ENCODE peak calls at places on chromosomes 13 and 19, in eight cellular contexts. One of them, this sample, is unnamed.

GRCh38 chr13:107742544-107742943 is 472.8 kb downstream of the LIG4 start:
- DNase-seq in EH: no peak
- DNase-seq in H9: no peak
- DNase-seq in frontal cortex: no peak
- DNase-seq in Kasumi-1: no peak
- DNase-seq in activated CD4-positive, alpha-beta T cell treated with anti-CD3 and anti-CD28 coated beads, Interleukin-2, amount 50 U/mL, for 1 hour: no peak
- DNase-seq in dermis microvascular lymphatic vessel endothelial cell: no peak
- DNase-seq in mammary epithelial cell: no peak
- DNase-seq in this sample: no peak

GRCh38 chr13:83702021-83702420 is 180.3 kb downstream of the SLITRK1 start:
- DNase-seq in EH: no peak
- DNase-seq in H9: no peak
- DNase-seq in frontal cortex: no peak
- DNase-seq in Kasumi-1: no peak
- DNase-seq in activated CD4-positive, alpha-beta T cell treated with anti-CD3 and anti-CD28 coated beads, Interleukin-2, amount 50 U/mL, for 1 hour: no peak
- DNase-seq in dermis microvascular lymphatic vessel endothelial cell: no peak
- DNase-seq in mammary epithelial cell: no peak
- DNase-seq in this sample: no peak

GRCh38 chr19:55553217-55554182 is 8.2 kb upstream of the SBK3 start:
- DNase-seq in EH: no peak
- DNase-seq in H9: no peak
- DNase-seq in frontal cortex: no peak
- DNase-seq in Kasumi-1: no peak
- DNase-seq in activated CD4-positive, alpha-beta T cell treated with anti-CD3 and anti-CD28 coated beads, Interleukin-2, amount 50 U/mL, for 1 hour: no peak
- DNase-seq in dermis microvascular lymphatic vessel endothelial cell: no peak
- DNase-seq in mammary epithelial cell: peak
- DNase-seq in this sample: no peak

GRCh38 chr13:29101404-29101803 is 281.3 kb downstream of the MTUS2 start:
- DNase-seq in EH: no peak
- DNase-seq in H9: no peak
- DNase-seq in frontal cortex: no peak
- DNase-seq in Kasumi-1: no peak
- DNase-seq in activated CD4-positive, alpha-beta T cell treated with anti-CD3 and anti-CD28 coated beads, Interleukin-2, amount 50 U/mL, for 1 hour: no peak
- DNase-seq in dermis microvascular lymphatic vessel endothelial cell: no peak
- DNase-seq in mammary epithelial cell: no peak
- DNase-seq in this sample: no peak

GRCh38 chr13:28071424-28071823 is 29.0 kb downstream of the FLT3 start:
- DNase-seq in EH: no peak
- DNase-seq in H9: no peak
- DNase-seq in frontal cortex: no peak
- DNase-seq in Kasumi-1: no peak
- DNase-seq in activated CD4-positive, alpha-beta T cell treated with anti-CD3 and anti-CD28 coated beads, Interleukin-2, amount 50 U/mL, for 1 hour: no peak
- DNase-seq in dermis microvascular lymphatic vessel endothelial cell: no peak
- DNase-seq in mammary epithelial cell: no peak
- DNase-seq in this sample: no peak

GRCh38 chr19:16076958-16077611 is 790 bp downstream of the TPM4 start:
- DNase-seq in EH: peak
- DNase-seq in H9: no peak
- DNase-seq in frontal cortex: peak
- DNase-seq in Kasumi-1: peak
- DNase-seq in activated CD4-positive, alpha-beta T cell treated with anti-CD3 and anti-CD28 coated beads, Interleukin-2, amount 50 U/mL, for 1 hour: no peak
- DNase-seq in dermis microvascular lymphatic vessel endothelial cell: peak
- DNase-seq in mammary epithelial cell: peak
- DNase-seq in this sample: peak

GRCh38 chr13:45220403-45220802 is 19.6 kb upstream of the KCTD4 start:
- DNase-seq in EH: no peak
- DNase-seq in H9: no peak
- DNase-seq in frontal cortex: no peak
- DNase-seq in Kasumi-1: no peak
- DNase-seq in activated CD4-positive, alpha-beta T cell treated with anti-CD3 and anti-CD28 coated beads, Interleukin-2, amount 50 U/mL, for 1 hour: no peak
- DNase-seq in dermis microvascular lymphatic vessel endothelial cell: no peak
- DNase-seq in mammary epithelial cell: no peak
- DNase-seq in this sample: no peak

GRCh38 chr13:107035778-107036177 is 467.8 kb upstream of the ARGLU1 start:
- DNase-seq in EH: peak
- DNase-seq in H9: no peak
- DNase-seq in frontal cortex: no peak
- DNase-seq in Kasumi-1: no peak
- DNase-seq in activated CD4-positive, alpha-beta T cell treated with anti-CD3 and anti-CD28 coated beads, Interleukin-2, amount 50 U/mL, for 1 hour: no peak
- DNase-seq in dermis microvascular lymphatic vessel endothelial cell: peak
- DNase-seq in mammary epithelial cell: no peak
- DNase-seq in this sample: no peak

GRCh38 chr19:17473041-17473440 is 2.7 kb downstream of the SLC27A1 start:
- DNase-seq in EH: peak
- DNase-seq in H9: no peak
- DNase-seq in frontal cortex: no peak
- DNase-seq in Kasumi-1: peak
- DNase-seq in activated CD4-positive, alpha-beta T cell treated with anti-CD3 and anti-CD28 coated beads, Interleukin-2, amount 50 U/mL, for 1 hour: no peak
- DNase-seq in dermis microvascular lymphatic vessel endothelial cell: peak
- DNase-seq in mammary epithelial cell: peak
- DNase-seq in this sample: no peak

GRCh38 chr19:16259385-16260159 is 61.9 kb downstream of the AP1M1 start:
- DNase-seq in EH: no peak
- DNase-seq in H9: no peak
- DNase-seq in frontal cortex: no peak
- DNase-seq in Kasumi-1: no peak
- DNase-seq in activated CD4-positive, alpha-beta T cell treated with anti-CD3 and anti-CD28 coated beads, Interleukin-2, amount 50 U/mL, for 1 hour: no peak
- DNase-seq in dermis microvascular lymphatic vessel endothelial cell: no peak
- DNase-seq in mammary epithelial cell: no peak
- DNase-seq in this sample: peak

GRCh38 chr13:80259159-80259558 is 81.8 kb downstream of the SPRY2 start:
- DNase-seq in EH: no peak
- DNase-seq in H9: no peak
- DNase-seq in frontal cortex: no peak
- DNase-seq in Kasumi-1: no peak
- DNase-seq in activated CD4-positive, alpha-beta T cell treated with anti-CD3 and anti-CD28 coated beads, Interleukin-2, amount 50 U/mL, for 1 hour: no peak
- DNase-seq in dermis microvascular lymphatic vessel endothelial cell: no peak
- DNase-seq in mammary epithelial cell: no peak
- DNase-seq in this sample: no peak

GRCh38 chr13:22812793-22813192 is 368.0 kb upstream of the SGCG start:
- DNase-seq in EH: no peak
- DNase-seq in H9: no peak
- DNase-seq in frontal cortex: no peak
- DNase-seq in Kasumi-1: no peak
- DNase-seq in activated CD4-positive, alpha-beta T cell treated with anti-CD3 and anti-CD28 coated beads, Interleukin-2, amount 50 U/mL, for 1 hour: no peak
- DNase-seq in dermis microvascular lymphatic vessel endothelial cell: no peak
- DNase-seq in mammary epithelial cell: no peak
- DNase-seq in this sample: no peak

GRCh38 chr13:34155931-34156607 is 338.1 kb downstream of the RFC3 start:
- DNase-seq in EH: peak
- DNase-seq in H9: no peak
- DNase-seq in frontal cortex: no peak
- DNase-seq in Kasumi-1: no peak
- DNase-seq in activated CD4-positive, alpha-beta T cell treated with anti-CD3 and anti-CD28 coated beads, Interleukin-2, amount 50 U/mL, for 1 hour: no peak
- DNase-seq in dermis microvascular lymphatic vessel endothelial cell: peak
- DNase-seq in mammary epithelial cell: peak
- DNase-seq in this sample: no peak

This sample was measured in germinal center.